ENCODE peak calls at places on chromosome 19, in five cellular contexts. One of them, this sample, is unnamed.
A peak's percentile ranks its signal among the peaks of the same experiment; 100 is the strongest.

GRCh38 chr19:11322269-11323024 is 17.0 kb downstream of the RAB3D start:
- DNase-seq in fibroblast of mammary gland: no peak
- DNase-seq in astrocyte of the spinal cord: no peak
- DNase-seq in left lung: no peak
- DNase-seq in heart left ventricle: no peak
- DNase-seq in this sample: no peak

GRCh38 chr19:4570423-4570822 is 10.9 kb upstream of the SEMA6B start:
- DNase-seq in left lung: no peak
- DNase-seq in astrocyte of the spinal cord: no peak
- DNase-seq in heart left ventricle: no peak
- DNase-seq in fibroblast of mammary gland: no peak
- DNase-seq in this sample: no peak

GRCh38 chr19:30920238-30920637 is 429.0 kb downstream of the TSHZ3 start:
- DNase-seq in heart left ventricle: no peak
- DNase-seq in left lung: no peak
- DNase-seq in fibroblast of mammary gland: no peak
- DNase-seq in astrocyte of the spinal cord: no peak
- DNase-seq in this sample: no peak

GRCh38 chr19:44447864-44448674 is at the start of gene ZNF229:
- DNase-seq in fibroblast of mammary gland: peak; percentile 93
- DNase-seq in astrocyte of the spinal cord: peak; percentile 93
- DNase-seq in left lung: peak; percentile 88
- DNase-seq in heart left ventricle: peak; percentile 89
- DNase-seq in this sample: peak; percentile 96

GRCh38 chr19:43316591-43317319 is 36.7 kb upstream of the CD177 start:
- DNase-seq in fibroblast of mammary gland: peak; percentile 40
- DNase-seq in astrocyte of the spinal cord: no peak
- DNase-seq in heart left ventricle: no peak
- DNase-seq in left lung: no peak
- DNase-seq in this sample: peak; percentile 11

GRCh38 chr19:11197291-11198174 is at the start of gene KANK2:
- DNase-seq in left lung: peak; percentile 87
- DNase-seq in heart left ventricle: peak; percentile 88
- DNase-seq in astrocyte of the spinal cord: peak; percentile 66
- DNase-seq in fibroblast of mammary gland: peak; percentile 52
- DNase-seq in this sample: peak; percentile 75

GRCh38 chr19:430701-431100 is 21.8 kb upstream of the C2CD4C start:
- DNase-seq in fibroblast of mammary gland: no peak
- DNase-seq in heart left ventricle: no peak
- DNase-seq in left lung: no peak
- DNase-seq in astrocyte of the spinal cord: no peak
- DNase-seq in this sample: no peak

GRCh38 chr19:28488006-28488405 is 724.9 kb downstream of the UQCRFS1 start:
- DNase-seq in heart left ventricle: no peak
- DNase-seq in astrocyte of the spinal cord: no peak
- DNase-seq in left lung: no peak
- DNase-seq in fibroblast of mammary gland: no peak
- DNase-seq in this sample: no peak

GRCh38 chr19:51742736-51743288 is 8.9 kb downstream of the FPR1 start:
- DNase-seq in fibroblast of mammary gland: peak; percentile 94
- DNase-seq in heart left ventricle: no peak
- DNase-seq in astrocyte of the spinal cord: peak; percentile 27
- DNase-seq in left lung: no peak
- DNase-seq in this sample: no peak

GRCh38 chr19:41993612-41994483 is at the start of gene ATP1A3:
- DNase-seq in heart left ventricle: peak; percentile 63
- DNase-seq in astrocyte of the spinal cord: peak; percentile 11
- DNase-seq in left lung: peak; percentile 37
- DNase-seq in fibroblast of mammary gland: peak; percentile 27
- DNase-seq in this sample: peak; percentile 27

GRCh38 chr19:10929402-10929794 is 787 bp downstream of the TIMM29 start:
- DNase-seq in fibroblast of mammary gland: no peak
- DNase-seq in astrocyte of the spinal cord: no peak
- DNase-seq in heart left ventricle: no peak
- DNase-seq in left lung: no peak
- DNase-seq in this sample: no peak

GRCh38 chr19:16166417-16166816 is 6.9 kb downstream of the CIB3 start:
- DNase-seq in left lung: no peak
- DNase-seq in astrocyte of the spinal cord: no peak
- DNase-seq in heart left ventricle: no peak
- DNase-seq in fibroblast of mammary gland: no peak
- DNase-seq in this sample: no peak

GRCh38 chr19:41735071-41735623 is 20.2 kb upstream of the CEACAM6 start:
- DNase-seq in fibroblast of mammary gland: no peak
- DNase-seq in left lung: no peak
- DNase-seq in heart left ventricle: no peak
- DNase-seq in astrocyte of the spinal cord: no peak
- DNase-seq in this sample: no peak

GRCh38 chr19:21474671-21475181 is 30.7 kb upstream of the ZNF429 start:
- DNase-seq in fibroblast of mammary gland: peak; percentile 33
- DNase-seq in left lung: peak; percentile 81
- DNase-seq in astrocyte of the spinal cord: peak; percentile 65
- DNase-seq in heart left ventricle: peak; percentile 80
- DNase-seq in this sample: peak; percentile 47

GRCh38 chr19:49056101-49056901 is 1.2 kb downstream of the CGB7 start:
- DNase-seq in left lung: peak; percentile 64
- DNase-seq in heart left ventricle: peak; percentile 52
- DNase-seq in fibroblast of mammary gland: peak; percentile 21
- DNase-seq in astrocyte of the spinal cord: peak; percentile 51
- DNase-seq in this sample: peak; percentile 31

GRCh38 chr19:49058592-49058991 is 1.0 kb upstream of the CGB7 start:
- DNase-seq in heart left ventricle: no peak
- DNase-seq in left lung: no peak
- DNase-seq in astrocyte of the spinal cord: peak; percentile 35
- DNase-seq in fibroblast of mammary gland: peak; percentile 32
- DNase-seq in this sample: no peak

GRCh38 chr19:49061000-49061399 is 3.5 kb upstream of the CGB7 start:
- DNase-seq in astrocyte of the spinal cord: no peak
- DNase-seq in left lung: no peak
- DNase-seq in heart left ventricle: no peak
- DNase-seq in fibroblast of mammary gland: no peak
- DNase-seq in this sample: no peak

GRCh38 chr19:49059056-49059455 is 1.5 kb upstream of the CGB7 start:
- DNase-seq in heart left ventricle: no peak
- DNase-seq in left lung: no peak
- DNase-seq in astrocyte of the spinal cord: no peak
- DNase-seq in fibroblast of mammary gland: no peak
- DNase-seq in this sample: no peak

GRCh38 chr19:49057636-49058234 is at the start of gene CGB7:
- DNase-seq in left lung: peak; percentile 72
- DNase-seq in heart left ventricle: peak; percentile 74
- DNase-seq in fibroblast of mammary gland: peak; percentile 38
- DNase-seq in astrocyte of the spinal cord: peak; percentile 59
- DNase-seq in this sample: peak; percentile 47
- TF ChIP-seq CTCF in left lung: no peak
- TF ChIP-seq CTCF in heart left ventricle: no peak
- TF ChIP-seq CTCF in fibroblast of mammary gland: no peak
- TF ChIP-seq CTCF in astrocyte of the spinal cord: no peak
- TF ChIP-seq CTCF in this sample: no peak

DNA sequence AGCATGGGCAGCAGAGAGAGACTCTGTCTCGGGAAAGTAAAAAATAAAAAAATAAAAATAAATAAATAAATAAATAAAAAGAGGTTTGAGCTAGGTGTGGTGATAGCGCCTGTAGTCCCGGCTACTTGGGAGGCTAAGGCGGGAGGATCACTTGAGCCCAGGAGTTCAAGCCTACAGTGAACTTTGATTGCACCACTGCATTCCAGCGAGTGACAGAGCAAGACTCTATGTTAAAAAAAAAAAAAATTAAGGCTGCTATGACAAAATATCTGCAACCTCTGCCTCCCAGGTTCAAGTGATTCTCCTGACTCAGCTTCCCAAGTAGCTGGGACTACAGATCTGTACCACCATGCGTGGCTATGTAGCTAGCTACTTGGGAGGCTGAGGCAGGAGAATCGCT is 3.2 kb upstream of the DENND1C start:
- DNase-seq in heart left ventricle: no peak
- DNase-seq in left lung: no peak
- DNase-seq in astrocyte of the spinal cord: no peak
- DNase-seq in fibroblast of mammary gland: no peak
- DNase-seq in this sample: no peak
- H3K4me3 ChIP-seq in heart left ventricle: no peak overlapping the region
- H3K4me3 ChIP-seq in left lung: no peak overlapping the region
- H3K4me3 ChIP-seq in astrocyte of the spinal cord: no peak overlapping the region
- H3K4me3 ChIP-seq in fibroblast of mammary gland: no peak overlapping the region
- H3K4me3 ChIP-seq in this sample: no peak overlapping the region

GRCh38 chr19:3190921-3191805 is 5.4 kb downstream of the NCLN start:
- DNase-seq in astrocyte of the spinal cord: no peak
- DNase-seq in heart left ventricle: no peak
- DNase-seq in left lung: no peak
- DNase-seq in fibroblast of mammary gland: no peak
- DNase-seq in this sample: no peak
- TF ChIP-seq CTCF in astrocyte of the spinal cord: no peak
- TF ChIP-seq CTCF in heart left ventricle: no peak
- TF ChIP-seq CTCF in left lung: no peak
- TF ChIP-seq CTCF in fibroblast of mammary gland: no peak
- TF ChIP-seq CTCF in this sample: no peak

GRCh38 chr19:47781590-47782318 is 3.3 kb downstream of the SELENOW start:
- DNase-seq in astrocyte of the spinal cord: no peak
- DNase-seq in left lung: no peak
- DNase-seq in heart left ventricle: peak; percentile 64
- DNase-seq in fibroblast of mammary gland: no peak
- DNase-seq in this sample: no peak

GRCh38 chr19:47778089-47778953 is at the start of gene SELENOW:
- DNase-seq in left lung: peak; percentile 77
- DNase-seq in heart left ventricle: peak; percentile 86
- DNase-seq in astrocyte of the spinal cord: peak; percentile 77
- DNase-seq in fibroblast of mammary gland: peak; percentile 44
- DNase-seq in this sample: peak; percentile 65

GRCh38 chr19:47779524-47780214 is 1.2 kb downstream of the SELENOW start:
- DNase-seq in fibroblast of mammary gland: no peak
- DNase-seq in left lung: peak; percentile 60
- DNase-seq in astrocyte of the spinal cord: no peak
- DNase-seq in heart left ventricle: peak; percentile 85
- DNase-seq in this sample: no peak

GRCh38 chr19:47778954-47779351 is 450 bp downstream of the SELENOW start:
- DNase-seq in heart left ventricle: peak; percentile 55
- DNase-seq in fibroblast of mammary gland: peak; percentile 27
- DNase-seq in left lung: peak; percentile 52
- DNase-seq in astrocyte of the spinal cord: peak; percentile 14
- DNase-seq in this sample: no peak

DNA sequence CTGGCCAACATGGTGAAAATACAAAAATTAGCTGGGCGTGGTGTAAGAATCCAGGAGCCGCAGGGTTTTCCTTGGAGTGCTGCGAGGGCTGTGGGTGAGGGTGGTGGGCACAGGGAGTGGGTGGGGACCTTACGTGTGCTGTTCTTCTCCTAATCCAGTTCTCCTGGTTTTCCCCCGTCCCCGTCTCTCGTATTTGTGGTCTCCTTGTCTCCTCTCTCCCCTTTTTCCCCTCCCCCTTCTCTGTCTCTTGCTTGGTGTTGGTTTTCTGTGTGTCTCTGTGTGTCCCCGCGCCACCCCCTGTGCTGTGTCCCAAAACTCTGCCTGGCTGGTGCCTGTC is 1.7 kb downstream of the SELENOW start:
- DNase-seq in heart left ventricle: no peak
- DNase-seq in left lung: no peak
- DNase-seq in astrocyte of the spinal cord: no peak
- DNase-seq in fibroblast of mammary gland: no peak
- DNase-seq in this sample: no peak
- H3K4me3 ChIP-seq in heart left ventricle: peak overlapping the region; percentile 95
- H3K4me3 ChIP-seq in left lung: peak overlapping the region; percentile 74
- H3K4me3 ChIP-seq in astrocyte of the spinal cord: peak overlapping the region; percentile 95
- H3K4me3 ChIP-seq in fibroblast of mammary gland: no peak overlapping the region
- H3K4me3 ChIP-seq in this sample: peak overlapping the region; percentile 93

This sample was measured in fibroblast of pulmonary artery.